ENCODE peak calls at places on chromosomes 16 and 17, in four cellular contexts. N is cardiac fibroblast, W is astrocyte of the cerebellum, O is activated B cell treated with CpG ODN at 0.5 μM for 24 hours. K is an unnamed sample.

GRCh38 chr17:63764701-63765100 is 8.7 kb downstream of the CCDC47 start:
- DNase-seq in N (no peak), W (no peak), O (no peak), K (no peak)

GRCh38 chr16:1793578-1794220 is at the start of gene IGFALS:
- DNase-seq in N (no peak), W (no peak), O (no peak), K (peak)

GRCh38 chr17:72555052-72555451 is 434.2 kb downstream of the SOX9 start:
- DNase-seq in N (no peak), W (no peak), O (no peak), K (no peak)

GRCh38 chr17:62085511-62086408 is 20.7 kb upstream of the MED13 start:
- DNase-seq in N (peak), W (no peak), O (no peak), K (no peak)

GRCh38 chr17:61862105-61862574 is 1.2 kb downstream of the BRIP1 start:
- DNase-seq in N (peak), W (peak), O (no peak), K (no peak)

GRCh38 chr16:81539009-81539820 is 94.6 kb downstream of the CMIP start:
- DNase-seq in N (no peak), W (peak), O (no peak), K (no peak)

GRCh38 chr16:30874821-30875717 is 18.8 kb downstream of the BCL7C start:
- DNase-seq in N (peak), W (peak), O (peak), K (peak)

GRCh38 chr17:45148183-45149036 is at the start of gene HEXIM1:
- DNase-seq in N (peak), W (peak), O (peak), K (peak)

GRCh38 chr16:10617662-10618420 is 37.4 kb upstream of the EMP2 start:
- DNase-seq in N (no peak), W (no peak), O (no peak), K (no peak)

GRCh38 chr17:732788-733720 is 658 bp downstream of the TLCD3A start:
- DNase-seq in N (peak), W (no peak), O (peak), K (no peak)

GRCh38 chr16:56600398-56600999 is 7.9 kb upstream of the MT2A start:
- DNase-seq in N (peak), W (no peak), O (no peak), K (no peak)

GRCh38 chr17:77245162-77245926 is 104.6 kb downstream of the SEC14L1 start:
- DNase-seq in N (no peak), W (no peak), O (no peak), K (no peak)

GRCh38 chr17:40065771-40066510 is 3.2 kb downstream of the THRA start:
- DNase-seq in N (no peak), W (no peak), O (no peak), K (no peak)

GRCh38 chr17:57106107-57106835 is 21.2 kb downstream of the AKAP1 start:
- DNase-seq in N (no peak), W (no peak), O (no peak), K (peak)

GRCh38 chr16:13402601-13403000 is 501.2 kb downstream of the SHISA9 start:
- DNase-seq in N (no peak), W (no peak), O (no peak), K (no peak)

GRCh38 chr17:28944862-28945741 is 6.2 kb downstream of the PHF12 start:
- DNase-seq in N (peak), W (peak), O (no peak), K (no peak)

GRCh38 chr17:74119049-74119580 is 84.4 kb upstream of the RPL38 start:
- DNase-seq in N (no peak), W (no peak), O (no peak), K (no peak)

GRCh38 chr17:63999680-64000531 is 1.8 kb downstream of the PRR29 start:
- DNase-seq in N (no peak), W (no peak), O (peak), K (no peak)

GRCh38 chr16:72467157-72467759 is 295.3 kb upstream of the PMFBP1 start:
- DNase-seq in N (peak), W (peak), O (no peak), K (no peak)

GRCh38 chr17:50666316-50666715 is 31.6 kb downstream of the ABCC3 start:
- DNase-seq in N (no peak), W (no peak), O (no peak), K (no peak)

GRCh38 chr17:4480929-4481898 is 17.5 kb upstream of the SPNS2 start:
- DNase-seq in N (no peak), W (no peak), O (no peak), K (no peak)
- TF ChIP-seq CTCF in N (no peak), W (no peak), O (no peak), K (no peak)

DNA sequence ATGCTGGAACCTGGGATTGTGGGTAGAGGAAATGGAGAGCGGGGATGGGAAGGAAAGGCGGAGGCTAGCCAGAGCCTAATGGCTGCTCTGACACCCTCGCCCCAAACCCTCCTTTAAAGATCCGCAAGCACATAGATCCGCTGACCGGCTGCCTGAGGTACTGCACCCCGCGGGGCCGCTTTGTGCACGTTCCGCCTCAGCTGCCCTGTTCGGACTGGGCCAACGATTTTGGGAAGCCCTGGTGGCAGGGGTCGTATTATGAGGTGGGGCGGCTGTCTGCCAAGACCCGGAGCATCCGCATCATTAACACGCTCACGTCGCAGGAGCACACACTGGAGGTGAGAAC is 657 bp downstream of the CYB5D1 start:
- DNase-seq in N (peak), W (no peak), O (no peak), K (no peak)
- TF ChIP-seq CTCF in N (peak), W (peak), O (no peak), K (peak)

GRCh38 chr17:36460265-36460937 is 26.1 kb upstream of the ZNHIT3 start:
- DNase-seq in N (no peak), W (no peak), O (no peak), K (no peak)
- TF ChIP-seq CTCF in N (no peak), W (no peak), O (no peak), K (no peak)

DNA sequence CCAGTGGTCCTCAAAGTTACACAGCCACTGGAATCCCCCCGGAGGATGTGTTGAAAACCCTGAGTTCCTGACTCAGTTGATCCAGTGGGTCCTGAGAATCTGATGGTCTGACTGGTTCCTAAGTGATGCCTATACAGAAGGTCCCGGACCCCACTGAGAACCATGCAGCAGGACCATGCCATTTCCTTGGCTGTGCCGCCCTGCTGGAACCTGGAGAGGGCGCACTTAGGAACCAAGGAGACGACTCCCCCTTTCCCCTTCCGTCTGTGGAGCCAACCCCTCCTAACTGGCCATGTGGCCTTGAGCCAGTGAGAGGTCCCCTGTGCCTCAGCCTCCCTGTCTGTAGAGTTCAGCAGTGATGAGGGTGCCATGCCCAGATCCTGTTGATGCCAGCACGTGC is 22.0 kb downstream of the C16orf74 start:
- DNase-seq in N (no peak), W (no peak), O (no peak), K (no peak)
- TF ChIP-seq CTCF in N (peak), W (peak), O (no peak), K (peak)

GRCh38 chr17:34182036-34182803 is 72.9 kb upstream of the CCL2 start:
- DNase-seq in N (no peak), W (no peak), O (no peak), K (no peak)

GRCh38 chr17:34177642-34178041 is 77.4 kb upstream of the CCL2 start:
- DNase-seq in N (peak), W (no peak), O (no peak), K (no peak)

GRCh38 chr17:34173221-34173620 is 81.9 kb upstream of the CCL2 start:
- DNase-seq in N (peak), W (no peak), O (no peak), K (no peak)

GRCh38 chr17:34176440-34176839 is 78.6 kb upstream of the CCL2 start:
- DNase-seq in N (no peak), W (no peak), O (no peak), K (no peak)

GRCh38 chr17:34178047-34178446 is 77.0 kb upstream of the CCL2 start:
- DNase-seq in N (peak), W (no peak), O (no peak), K (no peak)
- TF ChIP-seq CTCF in N (peak), W (no peak), O (no peak), K (peak)